ENCODE peak calls at places on chromosome 5, in nine cellular contexts. T is right cardiac atrium; H is CD8-positive, alpha-beta memory T cell; Y is OCI-LY7; X is CD4-positive, alpha-beta T cell; A is A673; L is IMR-90; P is effector memory CD4-positive, alpha-beta T cell; V is astrocyte. W is an unnamed sample. For H3K9me3, the result is how much of the 10 kb centered on the place peaks cover.

GRCh38 chr5:1855573-1855972 is 27.2 kb downstream of the IRX4 start:
- DNase-seq in V (no peak), L (no peak), T (no peak), X (no peak), A (no peak), H (no peak), P (no peak), Y (no peak), W (no peak)

GRCh38 chr5:80631277-80632259 is 22.9 kb upstream of the MSH3 start:
- DNase-seq in T (no peak), P (no peak), H (no peak), X (no peak), V (no peak), Y (no peak), A (no peak), L (no peak), W (no peak)

GRCh38 chr5:133289686-133290367 is 238.0 kb downstream of the HSPA4 start:
- DNase-seq in Y (no peak), P (no peak), X (no peak), L (no peak), V (no peak), H (no peak), T (no peak), A (no peak), W (no peak)

GRCh38 chr5:126365446-126366198 is 57.6 kb upstream of the GRAMD2B start:
- DNase-seq in L (peak), V (no peak), T (no peak), H (no peak), Y (no peak), X (no peak), P (no peak), A (no peak), W (no peak)

GRCh38 chr5:170745481-170746061 is 38.0 kb upstream of the GABRP start:
- DNase-seq in H (no peak), Y (no peak), A (no peak), X (no peak), T (peak), V (no peak), P (no peak), L (peak), W (no peak)

GRCh38 chr5:165616550-165617430 is 2111.4 kb downstream of the MAT2B start:
- DNase-seq in H (no peak), V (peak), L (peak), P (no peak), A (no peak), Y (no peak), X (no peak), T (peak), W (no peak)

GRCh38 chr5:177198738-177199137 is 65.2 kb downstream of the NSD1 start:
- DNase-seq in L (no peak), T (no peak), Y (no peak), P (no peak), V (no peak), H (no peak), X (no peak), A (no peak), W (no peak)

GRCh38 chr5:116573279-116573616 is 1.4 kb downstream of the SEMA6A start:
- DNase-seq in V (no peak), L (no peak), Y (no peak), X (no peak), P (no peak), H (no peak), T (peak), A (no peak), W (no peak)

GRCh38 chr5:178428341-178429155 is 161.6 kb downstream of the COL23A1 start:
- DNase-seq in L (no peak), V (no peak), Y (no peak), A (no peak), H (no peak), X (no peak), P (no peak), T (peak), W (no peak)

GRCh38 chr5:17355585-17356346 is 138.3 kb downstream of the BASP1 start:
- DNase-seq in P (no peak), L (peak), H (no peak), Y (no peak), V (peak), A (no peak), X (no peak), T (no peak), W (no peak)

GRCh38 chr5:129506092-129506491 is 46.0 kb downstream of the ADAMTS19 start:
- DNase-seq in V (peak), P (no peak), T (no peak), X (no peak), H (no peak), A (no peak), Y (no peak), L (peak), W (no peak)

GRCh38 chr5:2491846-2492245 is 259.6 kb downstream of the IRX2 start:
- DNase-seq in V (no peak), X (no peak), L (no peak), P (no peak), A (no peak), H (no peak), Y (no peak), T (no peak), W (no peak)

GRCh38 chr5:138632900-138633489 is 57.8 kb upstream of the HSPA9 start:
- DNase-seq in A (peak), P (no peak), Y (peak), L (peak), H (no peak), X (no peak), V (peak), T (peak), W (no peak)

GRCh38 chr5:9156282-9156681 is 389.6 kb downstream of the SEMA5A start:
- DNase-seq in Y (peak), V (peak), A (peak), X (no peak), L (peak), P (no peak), T (peak), H (no peak), W (no peak)

GRCh38 chr5:82100303-82101077 is 128.7 kb downstream of the ATG10 start:
- DNase-seq in A (no peak), L (peak), X (no peak), V (peak), P (no peak), T (no peak), H (no peak), Y (no peak), W (no peak)

GRCh38 chr5:128684951-128685350 is 146.9 kb upstream of the FBN2 start:
- DNase-seq in A (peak), V (peak), T (no peak), L (peak), H (no peak), X (no peak), P (no peak), Y (no peak), W (no peak)

GRCh38 chr5:179827684-179828083 is 7.0 kb downstream of the SQSTM1 start:
- DNase-seq in L (peak), T (no peak), P (no peak), A (peak), Y (no peak), X (no peak), V (no peak), H (no peak), W (no peak)

GRCh38 chr5:151230048-151230680 is 6.3 kb upstream of the CCDC69 start:
- DNase-seq in A (no peak), P (no peak), H (no peak), X (no peak), V (no peak), Y (no peak), L (no peak), T (no peak), W (no peak)

GRCh38 chr5:38607396-38607795 is 51.0 kb upstream of the LIFR start:
- DNase-seq in H (no peak), T (no peak), P (no peak), V (peak), L (peak), Y (no peak), A (no peak), X (no peak), W (no peak)

GRCh38 chr5:54217826-54218503 is 92.4 kb downstream of the ARL15 start:
- DNase-seq in H (no peak), A (peak), P (no peak), Y (peak), X (no peak), V (peak), L (peak), T (no peak), W (no peak)

GRCh38 chr5:10366310-10367297 is 13.1 kb downstream of the MARCHF6 start:
- DNase-seq in V (peak), P (no peak), X (no peak), H (no peak), A (peak), T (no peak), Y (no peak), L (peak), W (no peak)

GRCh38 chr5:150272531-150272930 is 17.0 kb downstream of the CAMK2A start:
- DNase-seq in A (peak), Y (peak), H (no peak), V (no peak), T (no peak), X (no peak), P (no peak), L (peak), W (no peak)

GRCh38 chr5:88158056-88158455 is 110.6 kb downstream of the TMEM161B start:
- DNase-seq in Y (no peak), V (no peak), P (no peak), A (no peak), X (no peak), T (no peak), H (no peak), L (no peak), W (no peak)

GRCh38 chr5:61586096-61587084 is 254.3 kb downstream of the ZSWIM6 start:
- DNase-seq in T (no peak), A (no peak), L (no peak), X (no peak), Y (no peak), H (no peak), V (no peak), P (no peak), W (no peak)

GRCh38 chr5:172766287-172767104 is 4.5 kb downstream of the DUSP1 start:
- DNase-seq in H (peak), L (peak), Y (no peak), V (peak), X (no peak), P (peak), T (peak), A (peak), W (peak)

GRCh38 chr5:178250263-178250662 is 17.7 kb upstream of the PHYKPL start:
- DNase-seq in V (no peak), T (no peak), X (no peak), H (no peak), P (no peak), A (no peak), Y (peak), L (no peak), W (no peak)

GRCh38 chr5:116660929-116661328 is 86.3 kb upstream of the SEMA6A start:
- DNase-seq in Y (no peak), V (no peak), L (no peak), H (no peak), T (no peak), X (no peak), P (no peak), A (no peak), W (no peak)

GRCh38 chr5:42951169-42951846 is 88.8 kb downstream of the ANXA2R start:
- DNase-seq in A (peak), T (peak), L (peak), V (peak), P (peak), X (peak), Y (peak), H (peak), W (peak)

GRCh38 chr5:42950091-42950465 is 90.0 kb downstream of the ANXA2R start:
- DNase-seq in X (no peak), L (no peak), Y (no peak), H (no peak), P (no peak), V (no peak), A (no peak), T (no peak), W (no peak)

GRCh38 chr5:42950466-42951168 is 89.5 kb downstream of the ANXA2R start:
- DNase-seq in X (peak), H (peak), Y (peak), P (peak), A (peak), V (peak), T (peak), L (peak), W (peak)

GRCh38 chr5:42949348-42950090 is 90.6 kb downstream of the ANXA2R start:
- DNase-seq in P (peak), T (peak), Y (peak), X (peak), L (peak), V (peak), H (peak), A (peak), W (peak)

GRCh38 chr5:42948961-42949347 is 91.2 kb downstream of the ANXA2R start:
- DNase-seq in A (no peak), X (no peak), T (no peak), P (no peak), Y (no peak), L (no peak), V (no peak), H (no peak), W (no peak)
- H3K9me3 ChIP-seq in A (under half), X (under half), T (under half), P (under half), Y (under half), L (under half), V (under half), H (under half), W (under half)

GRCh38 chr5:33850100-33850594 is 41.6 kb downstream of the ADAMTS12 start:
- DNase-seq in T (no peak), X (no peak), H (peak), A (no peak), Y (no peak), L (peak), P (peak), V (peak), W (no peak)

GRCh38 chr5:33852327-33852726 is 39.5 kb downstream of the ADAMTS12 start:
- DNase-seq in A (no peak), H (no peak), V (peak), X (no peak), T (no peak), L (no peak), Y (no peak), P (no peak), W (no peak)

GRCh38 chr5:33852837-33853236 is 39.0 kb downstream of the ADAMTS12 start:
- DNase-seq in P (no peak), Y (no peak), L (no peak), T (no peak), A (no peak), H (no peak), X (no peak), V (no peak), W (no peak)

GRCh38 chr5:33843579-33843978 is 48.2 kb downstream of the ADAMTS12 start:
- DNase-seq in V (peak), L (peak), Y (no peak), A (peak), T (no peak), X (no peak), P (no peak), H (no peak), W (no peak)

DNA sequence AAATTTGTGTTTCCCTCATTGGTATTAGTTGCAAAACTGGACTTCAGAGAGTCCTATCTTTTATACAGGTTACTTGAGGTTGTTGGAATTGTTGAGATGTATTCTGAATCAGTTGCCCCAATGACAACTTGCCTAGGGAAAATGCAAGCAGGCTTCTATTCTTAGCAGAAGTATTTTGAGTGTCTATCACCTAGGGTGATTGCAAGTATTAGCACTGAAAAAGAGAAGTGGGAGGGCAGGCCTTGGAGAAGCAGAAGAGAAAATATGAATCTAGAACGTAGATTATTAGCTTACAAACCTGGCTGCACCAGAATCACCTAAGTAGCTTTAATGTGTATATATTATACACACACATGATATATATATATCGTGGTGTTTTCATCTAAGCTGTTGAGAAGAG is 43.2 kb downstream of the ADAMTS12 start:
- DNase-seq in X (no peak), L (no peak), A (no peak), Y (no peak), P (no peak), T (no peak), V (no peak), H (no peak), W (no peak)
- H3K9me3 ChIP-seq in X (under half), L (under half), A (under half), Y (under half), P (under half), T (under half), V (under half), H (under half), W (under half)

DNA sequence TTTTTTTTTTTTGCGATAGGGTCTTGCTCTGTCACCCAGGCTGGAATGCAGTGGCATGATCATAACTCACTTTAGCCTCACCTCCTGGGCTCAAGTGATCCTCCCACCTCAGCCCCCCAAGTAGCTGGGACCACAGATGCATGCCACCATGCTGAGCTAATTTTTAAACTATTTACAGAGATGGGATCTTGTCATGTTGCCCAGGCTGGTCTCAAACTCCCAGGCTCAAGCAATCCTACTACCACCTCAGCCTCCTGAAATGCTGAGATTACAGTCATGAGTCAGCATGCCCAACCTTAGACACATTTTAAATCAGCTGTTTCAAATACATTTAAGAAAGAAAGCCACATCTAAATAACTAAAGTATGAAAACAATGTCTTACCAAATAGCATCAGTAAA is 439.0 kb downstream of the EBF1 start:
- DNase-seq in L (no peak), A (no peak), T (no peak), V (peak), H (no peak), P (no peak), Y (no peak), X (no peak), W (no peak)
- H3K9me3 ChIP-seq in L (under half), A (under half), T (under half), V (under half), H (under half), P (under half), Y (under half), X (under half), W (under half)

DNA sequence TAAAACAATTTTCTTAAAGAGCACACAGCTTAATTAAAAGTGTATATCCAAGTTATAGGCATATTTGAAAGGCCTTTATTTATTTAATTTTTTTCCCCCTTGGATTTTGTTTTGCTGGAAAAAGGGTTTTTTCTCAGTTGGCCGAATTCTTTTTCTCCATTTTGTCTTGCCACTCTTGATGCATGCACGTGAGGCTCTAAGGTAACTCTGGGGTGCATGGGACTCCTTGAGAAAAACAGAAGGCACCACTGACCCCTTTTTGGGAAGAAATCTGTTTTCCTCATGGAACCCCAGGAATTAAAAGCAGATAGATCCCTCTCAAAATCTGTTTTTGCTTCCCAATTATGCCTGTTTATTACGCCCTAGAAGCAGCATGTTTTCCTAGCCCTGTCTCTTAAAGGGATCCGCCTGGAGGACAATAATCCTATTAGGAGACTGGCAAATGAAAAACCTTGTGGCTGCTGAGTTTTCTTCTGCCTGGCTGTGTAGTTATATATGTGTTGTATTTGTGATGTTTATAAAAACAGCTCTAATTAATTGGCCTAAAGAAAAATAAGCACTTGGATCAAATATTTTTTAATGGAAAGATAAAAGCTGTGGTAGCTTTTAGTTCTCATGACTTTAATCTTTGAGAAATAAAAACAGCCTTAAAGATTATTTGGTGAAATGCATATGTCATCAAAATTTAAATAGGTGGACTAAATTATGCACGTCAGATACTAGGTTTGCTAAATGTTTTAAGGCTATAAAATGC is 435.1 kb upstream of the CDH9 start:
- DNase-seq in H (no peak), V (no peak), Y (no peak), P (no peak), X (no peak), A (peak), T (no peak), L (no peak), W (no peak)
- H3K9me3 ChIP-seq in H (under half), V (under half), Y (under half), P (under half), X (under half), A (under half), T (under half), L (under half), W (under half)

DNA sequence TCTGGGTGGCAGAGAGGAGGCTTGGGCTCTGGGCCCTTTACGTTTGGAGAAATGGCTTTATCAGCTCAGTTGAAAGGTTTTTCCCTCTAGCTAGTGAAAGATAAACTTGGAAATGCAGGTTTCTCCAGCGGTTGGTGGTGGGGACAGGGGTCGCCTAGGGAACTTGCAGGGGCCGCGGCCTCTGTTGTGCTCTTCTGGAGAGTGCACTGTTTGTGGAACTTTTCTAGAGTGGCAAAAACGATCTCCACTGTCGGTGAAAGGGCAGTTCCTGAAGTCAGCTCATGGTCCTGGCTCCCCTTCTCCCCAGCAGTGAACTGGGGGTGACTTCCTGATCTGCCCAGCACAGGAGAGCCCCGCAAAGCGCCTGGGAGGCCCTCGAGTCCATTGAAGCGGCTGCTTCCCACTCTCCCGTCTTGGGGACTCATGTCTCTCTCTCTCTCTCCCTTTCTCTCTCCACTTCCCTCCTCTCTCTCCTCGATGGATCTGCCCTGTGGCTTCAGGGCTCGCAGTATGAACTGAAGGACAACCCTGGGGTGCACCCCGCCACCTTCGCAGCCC is 3.2 kb downstream of the IRX1 start:
- DNase-seq in L (no peak), T (no peak), X (no peak), Y (no peak), V (peak), P (no peak), A (no peak), H (no peak), W (no peak)
- H3K9me3 ChIP-seq in L (under half), T (under half), X (under half), Y (under half), V (under half), P (under half), A (under half), H (under half), W (under half)